ENCODE peak calls at places on chromosomes 13 and 19, in ten cellular contexts. V is mucosa of descending colon; Y is heart left ventricle; T is HFFc6; B is astrocyte of the spinal cord; N is WTC11; E is CD4-positive, alpha-beta T cell; G is ovary; F is dorsolateral prefrontal cortex; R is WERI-Rb-1. U is an unnamed sample.

GRCh38 chr13:67120872-67121531 is 109.1 kb downstream of the PCDH9 start:
- DNase-seq in V (no peak), Y (no peak), T (peak; percentile 59), B (no peak), N (no peak), E (no peak), G (no peak), F (no peak), R (no peak), U (no peak)

GRCh38 chr13:114017028-114017630 is 43.3 kb upstream of the C13orf46 start:
- DNase-seq in V (no peak), Y (no peak), T (no peak), B (peak; percentile 55), N (peak; percentile 55), E (no peak), G (no peak), F (no peak), R (peak; percentile 56), U (no peak)

GRCh38 chr19:42132851-42133528 is 744 bp upstream of the POU2F2 start:
- DNase-seq in V (peak; percentile 81), Y (peak; percentile 68), T (peak; percentile 21), B (peak; percentile 40), N (peak; percentile 91), E (peak; percentile 75), G (peak; percentile 56), F (peak; percentile 89), R (peak; percentile 65), U (peak; percentile 92)

GRCh38 chr19:46825731-46826055 is 25.0 kb downstream of the AP2S1 start:
- DNase-seq in V (no peak), Y (no peak), T (no peak), B (no peak), N (no peak), E (no peak), G (no peak), F (no peak), R (no peak), U (no peak)

GRCh38 chr19:48539503-48540096 is 12.4 kb upstream of the SULT2B1 start:
- DNase-seq in V (peak; percentile 74), Y (no peak), T (peak; percentile 75), B (peak; percentile 33), N (no peak), E (no peak), G (no peak), F (no peak), R (no peak), U (no peak)

GRCh38 chr13:109348514-109349340 is 437.7 kb downstream of the IRS2 start:
- DNase-seq in V (no peak), Y (no peak), T (peak; percentile 59), B (peak; percentile 65), N (no peak), E (no peak), G (no peak), F (no peak), R (no peak), U (no peak)

GRCh38 chr19:31960474-31960873 is 384.9 kb upstream of the ZNF507 start:
- DNase-seq in V (no peak), Y (no peak), T (no peak), B (no peak), N (no peak), E (no peak), G (no peak), F (no peak), R (no peak), U (no peak)

GRCh38 chr19:46766569-46767317 is 20.5 kb upstream of the STRN4 start:
- DNase-seq in V (peak; percentile 64), Y (peak; percentile 29), T (no peak), B (no peak), N (peak; percentile 78), E (peak; percentile 38), G (no peak), F (no peak), R (peak; percentile 53), U (peak; percentile 57)

GRCh38 chr19:54013866-54014265 is 22.4 kb downstream of the CACNG6 start:
- DNase-seq in V (no peak), Y (no peak), T (no peak), B (no peak), N (no peak), E (no peak), G (no peak), F (no peak), R (no peak), U (no peak)

GRCh38 chr13:30869491-30869890 is 36.6 kb upstream of the MEDAG start:
- DNase-seq in V (no peak), Y (no peak), T (peak; percentile 34), B (peak; percentile 43), N (no peak), E (no peak), G (peak; percentile 56), F (no peak), R (no peak), U (no peak)

GRCh38 chr19:38451036-38451435 is 17.5 kb downstream of the RYR1 start:
- DNase-seq in V (no peak), Y (no peak), T (no peak), B (no peak), N (no peak), E (no peak), G (no peak), F (no peak), R (no peak), U (no peak)

GRCh38 chr19:38448225-38448624 is 14.7 kb downstream of the RYR1 start:
- DNase-seq in V (no peak), Y (no peak), T (no peak), B (no peak), N (no peak), E (no peak), G (no peak), F (no peak), R (no peak), U (no peak)

GRCh38 chr19:38451629-38452028 is 18.1 kb downstream of the RYR1 start:
- DNase-seq in V (no peak), Y (no peak), T (no peak), B (no peak), N (no peak), E (no peak), G (no peak), F (no peak), R (no peak), U (no peak)

GRCh38 chr19:38452430-38453366 is 19.2 kb downstream of the RYR1 start:
- DNase-seq in V (peak; percentile 6), Y (no peak), T (no peak), B (no peak), N (peak; percentile 100), E (no peak), G (no peak), F (no peak), R (peak; percentile 61), U (peak; percentile 6)

GRCh38 chr19:38449518-38449917 is 16.0 kb downstream of the RYR1 start:
- DNase-seq in V (no peak), Y (no peak), T (no peak), B (no peak), N (no peak), E (no peak), G (no peak), F (no peak), R (no peak), U (no peak)
- TF ChIP-seq CTCF in V (no peak), Y (no peak), T (no peak), B (no peak), N (no peak), E (no peak), G (no peak), F (no peak), R (no peak), U (no peak)

GRCh38 chr13:80029170-80029569 is 311.8 kb downstream of the SPRY2 start:
- DNase-seq in V (peak; percentile 16), Y (no peak), T (no peak), B (no peak), N (no peak), E (no peak), G (no peak), F (no peak), R (no peak), U (no peak)

GRCh38 chr13:80035096-80035495 is 305.8 kb downstream of the SPRY2 start:
- DNase-seq in V (no peak), Y (no peak), T (no peak), B (no peak), N (no peak), E (no peak), G (no peak), F (no peak), R (no peak), U (no peak)

GRCh38 chr13:80033286-80033685 is 307.6 kb downstream of the SPRY2 start:
- DNase-seq in V (no peak), Y (no peak), T (no peak), B (no peak), N (no peak), E (no peak), G (no peak), F (no peak), R (no peak), U (no peak)

GRCh38 chr13:80030491-80030890 is 310.4 kb downstream of the SPRY2 start:
- DNase-seq in V (peak; percentile 57), Y (peak; percentile 20), T (peak; percentile 54), B (no peak), N (peak; percentile 16), E (no peak), G (no peak), F (no peak), R (no peak), U (peak; percentile 22)
- TF ChIP-seq CTCF in V (no peak), Y (peak; percentile 52), T (peak; percentile 68), B (peak; percentile 28), N (no peak), E (no peak), G (no peak), F (peak; percentile 10), R (no peak), U (no peak)

DNA sequence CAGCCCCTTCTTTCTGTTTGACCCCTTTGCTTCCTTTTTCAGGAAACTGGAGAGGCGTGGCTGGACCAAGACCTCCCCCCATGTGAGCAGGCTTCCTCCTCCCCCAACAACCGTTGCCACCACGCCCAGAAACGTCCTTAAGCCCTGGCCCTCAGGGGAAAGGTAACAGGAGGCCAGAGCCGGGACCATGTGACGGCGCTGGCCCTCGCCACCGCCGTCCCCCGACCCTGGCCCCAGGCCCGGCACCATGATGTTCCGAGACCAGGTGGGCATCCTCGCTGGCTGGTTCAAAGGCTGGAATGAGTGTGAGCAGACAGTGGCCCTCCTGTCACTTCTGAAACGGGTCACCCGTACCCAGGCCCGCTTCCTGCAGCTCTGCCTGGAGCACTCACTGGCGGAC is 14.4 kb downstream of the SAMD4B start:
- DNase-seq in V (no peak), Y (no peak), T (no peak), B (no peak), N (no peak), E (no peak), G (no peak), F (no peak), R (no peak), U (no peak)
- TF ChIP-seq CTCF in V (no peak), Y (no peak), T (no peak), B (no peak), N (no peak), E (no peak), G (no peak), F (no peak), R (no peak), U (no peak)

DNA sequence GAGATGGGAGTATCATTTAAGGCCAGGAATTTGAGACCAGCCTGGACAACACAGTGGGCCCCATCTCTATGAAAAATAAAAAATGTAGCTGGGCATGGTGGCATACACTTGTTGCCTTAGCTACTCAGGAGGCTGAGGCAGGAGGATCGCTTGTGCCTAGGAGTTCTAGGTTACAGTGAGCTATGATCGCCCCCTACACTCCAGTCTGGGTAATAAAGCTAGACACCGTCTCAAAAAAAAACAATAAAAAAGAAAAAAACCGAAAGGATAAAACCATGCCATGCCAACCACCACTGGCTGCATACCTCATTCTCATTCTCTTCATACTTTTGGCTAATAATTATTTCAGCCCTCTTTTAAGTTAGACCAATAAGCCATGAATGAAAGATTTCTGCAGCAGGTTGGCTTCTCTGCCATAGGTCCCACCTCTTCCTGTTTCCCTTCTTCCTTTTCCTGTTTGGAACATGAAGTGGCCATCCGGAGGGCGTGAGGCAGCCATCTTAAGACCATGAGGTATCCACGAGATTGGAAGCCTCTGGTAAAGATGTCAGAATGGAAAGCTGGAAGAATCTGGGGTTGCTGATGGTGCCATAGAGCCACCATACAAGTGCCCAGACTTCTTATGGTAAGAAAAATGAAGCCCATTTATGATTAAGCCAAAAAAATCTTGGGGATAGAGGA is 171.3 kb downstream of the CACNA1A start:
- DNase-seq in V (no peak), Y (no peak), T (peak; percentile 3), B (no peak), N (no peak), E (no peak), G (no peak), F (no peak), R (no peak), U (no peak)
- TF ChIP-seq CTCF in V (no peak), Y (no peak), T (peak; percentile 28), B (no peak), N (no peak), E (no peak), G (no peak), F (no peak), R (no peak), U (no peak)